ENCODE peak calls at places on chromosomes 2 and 18, in five cellular contexts. N is neural crest cell, V is NCI-H1092, P is ELF-1, E is left colon. S is an unnamed sample.

GRCh38 chr2:189217546-189217945 is 38.0 kb upstream of the COL5A2 start:
- DNase-seq in N (no peak), V (no peak), P (peak), E (no peak), S (no peak)

GRCh38 chr2:17373041-17373440 is 145.2 kb downstream of the RAD51AP2 start:
- DNase-seq in N (no peak), V (no peak), P (no peak), E (no peak), S (no peak)

GRCh38 chr2:72103161-72103560 is 44.5 kb downstream of the CYP26B1 start:
- DNase-seq in N (no peak), V (no peak), P (no peak), E (no peak), S (no peak)

GRCh38 chr2:187552959-187553681 is 1.1 kb downstream of the TFPI start:
- DNase-seq in N (no peak), V (no peak), P (no peak), E (no peak), S (no peak)

GRCh38 chr2:12288048-12288447 is 428.7 kb upstream of the TRIB2 start:
- DNase-seq in N (no peak), V (no peak), P (no peak), E (no peak), S (no peak)

GRCh38 chr2:68789603-68790002 is 55.0 kb downstream of the ARHGAP25 start:
- DNase-seq in N (no peak), V (no peak), P (no peak), E (no peak), S (no peak)

GRCh38 chr2:59935005-59935404 is 618.4 kb downstream of the BCL11A start:
- DNase-seq in N (no peak), V (no peak), P (no peak), E (no peak), S (no peak)

GRCh38 chr2:172241219-172241618 is 138.5 kb upstream of the DLX2 start:
- DNase-seq in N (no peak), V (no peak), P (no peak), E (no peak), S (no peak)

GRCh38 chr2:56770490-56770889 is 586.7 kb downstream of the CCDC85A start:
- DNase-seq in N (no peak), V (no peak), P (no peak), E (no peak), S (no peak)

GRCh38 chr18:22279741-22280452 is 110.5 kb downstream of the GATA6 start:
- DNase-seq in N (no peak), V (no peak), P (no peak), E (no peak), S (no peak)

GRCh38 chr2:25331686-25332365 is 9.9 kb downstream of the DNMT3A start:
- DNase-seq in N (no peak), V (no peak), P (no peak), E (no peak), S (no peak)

GRCh38 chr2:79876430-79876829 is 363.6 kb downstream of the CTNNA2 start:
- DNase-seq in N (no peak), V (no peak), P (peak), E (no peak), S (peak)

GRCh38 chr2:196314780-196315179 is 143.4 kb upstream of the STK17B start:
- DNase-seq in N (no peak), V (no peak), P (no peak), E (no peak), S (no peak)

GRCh38 chr2:207253946-207254345 is 88.2 kb upstream of the KLF7 start:
- DNase-seq in N (no peak), V (no peak), P (peak), E (no peak), S (no peak)

GRCh38 chr2:18860179-18860578 is 270.8 kb upstream of the NT5C1B start:
- DNase-seq in N (no peak), V (no peak), P (no peak), E (no peak), S (no peak)

S was measured in SHP77.